ENCODE peak calls at places on chromosomes 16 and 17, in seven cellular contexts. K is Peyer's patch, N is esophagus squamous epithelium, I is heart left ventricle, E is body of pancreas, M is ovary, Y is breast epithelium. D is an unnamed sample.

GRCh38 chr17:74892974-74893911 is at the start of gene FADS6:
- DNase-seq in K (peak; percentile 76), N (no peak), I (no peak), E (peak; percentile 19), M (no peak), Y (no peak), D (peak; percentile 51)

GRCh38 chr16:76311260-76311659 is 34.1 kb downstream of the CNTNAP4 start:
- DNase-seq in K (no peak), N (no peak), I (no peak), E (no peak), M (no peak), Y (no peak), D (no peak)

GRCh38 chr17:77995146-77995852 is 36.8 kb downstream of the TNRC6C start:
- DNase-seq in K (no peak), N (no peak), I (peak; percentile 56), E (no peak), M (no peak), Y (no peak), D (peak; percentile 79)

GRCh38 chr16:24488045-24488444 is 51.3 kb upstream of the RBBP6 start:
- DNase-seq in K (no peak), N (no peak), I (no peak), E (no peak), M (no peak), Y (no peak), D (no peak)

GRCh38 chr17:74812109-74812864 is 36.1 kb upstream of the NAT9 start:
- DNase-seq in K (no peak), N (no peak), I (peak; percentile 40), E (no peak), M (peak; percentile 58), Y (no peak), D (no peak)

GRCh38 chr17:29726721-29727252 is 104.1 kb upstream of the CORO6 start:
- DNase-seq in K (no peak), N (no peak), I (no peak), E (no peak), M (no peak), Y (no peak), D (no peak)

GRCh38 chr17:61464121-61464905 is 12.1 kb downstream of the TBX4 start:
- DNase-seq in K (peak; percentile 37), N (no peak), I (no peak), E (no peak), M (no peak), Y (no peak), D (peak; percentile 43)

GRCh38 chr17:59914274-59914854 is 21.4 kb downstream of the RPS6KB1 start:
- DNase-seq in K (no peak), N (no peak), I (no peak), E (no peak), M (no peak), Y (no peak), D (no peak)

GRCh38 chr16:11439216-11439615 is 94.0 kb downstream of the RMI2 start:
- DNase-seq in K (no peak), N (no peak), I (no peak), E (no peak), M (no peak), Y (no peak), D (no peak)

GRCh38 chr17:78304549-78305037 is 55.3 kb downstream of the SOCS3 start:
- DNase-seq in K (no peak), N (no peak), I (peak; percentile 61), E (no peak), M (no peak), Y (no peak), D (peak; percentile 60)

GRCh38 chr17:69477900-69478266 is 63.4 kb downstream of the MAP2K6 start:
- DNase-seq in K (no peak), N (no peak), I (no peak), E (peak; percentile 24), M (no peak), Y (no peak), D (no peak)

GRCh38 chr17:6699997-6700947 is 12.9 kb downstream of the SLC13A5 start:
- DNase-seq in K (no peak), N (no peak), I (no peak), E (no peak), M (no peak), Y (no peak), D (no peak)

DNA sequence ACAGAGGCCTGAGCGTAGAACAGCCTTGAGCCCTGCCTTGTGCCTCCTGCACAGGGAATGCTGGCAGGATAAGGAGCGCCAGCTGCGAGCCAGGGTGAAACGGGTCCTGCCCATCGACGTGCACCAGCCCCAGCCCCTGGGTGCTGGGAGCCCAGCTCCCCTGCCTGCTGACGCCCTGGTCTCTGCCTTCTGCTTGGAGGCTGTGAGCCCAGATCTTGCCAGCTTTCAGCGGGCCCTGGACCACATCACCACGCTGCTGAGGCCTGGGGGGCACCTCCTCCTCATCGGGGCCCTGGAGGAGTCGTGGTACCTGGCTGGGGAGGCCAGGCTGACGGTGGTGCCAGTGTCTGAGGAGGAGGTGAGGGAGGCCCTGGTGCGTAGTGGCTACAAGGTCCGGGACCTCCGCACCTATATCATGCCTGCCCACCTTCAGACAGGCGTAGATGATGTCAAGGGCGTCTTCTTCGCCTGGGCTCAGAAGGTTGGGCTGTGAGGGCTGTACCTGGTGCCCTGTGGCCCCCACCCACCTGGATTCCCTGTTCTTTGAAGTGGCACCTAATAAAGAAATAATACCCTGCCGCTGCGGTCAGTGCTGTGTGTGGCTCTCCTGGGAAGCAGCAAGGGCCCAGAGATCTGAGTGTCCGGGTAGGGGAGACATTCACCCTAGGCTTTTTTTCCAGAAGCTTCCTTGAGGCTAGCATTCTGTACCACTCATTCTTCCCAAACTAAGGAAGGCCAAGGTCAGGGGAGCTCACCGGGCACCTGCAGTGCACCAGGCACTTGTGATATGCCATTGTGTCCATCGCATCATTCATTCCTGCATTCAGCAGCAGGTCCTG is 1.9 kb downstream of the PNMT start:
- DNase-seq in K (no peak), N (no peak), I (no peak), E (no peak), M (no peak), Y (no peak), D (no peak)
- H3K4me1 ChIP-seq in K (peaks cover 13% of the 10 kb centered on the region), N (peaks cover 32% of the 10 kb centered on the region), I (peaks cover 10% of the 10 kb centered on the region), E (peaks cover 41% of the 10 kb centered on the region), M (peaks cover 4% of the 10 kb centered on the region), Y (peaks cover 16% of the 10 kb centered on the region), D (peaks cover 19% of the 10 kb centered on the region)

GRCh38 chr16:83717308-83717707 is 90.5 kb upstream of the HSBP1 start:
- DNase-seq in K (no peak), N (no peak), I (no peak), E (no peak), M (no peak), Y (no peak), D (no peak)
- TF ChIP-seq POLR2A in K (no peak), N (no peak), I (no peak), E (no peak), M (no peak), Y (no peak), D (no peak)

GRCh38 chr16:17526956-17527355 is 56.2 kb upstream of the XYLT1 start:
- DNase-seq in K (no peak), N (no peak), I (no peak), E (no peak), M (no peak), Y (no peak), D (no peak)
- TF ChIP-seq CTCF in K (no peak), N (no peak), I (no peak), E (no peak), M (no peak), Y (no peak), D (no peak)

DNA sequence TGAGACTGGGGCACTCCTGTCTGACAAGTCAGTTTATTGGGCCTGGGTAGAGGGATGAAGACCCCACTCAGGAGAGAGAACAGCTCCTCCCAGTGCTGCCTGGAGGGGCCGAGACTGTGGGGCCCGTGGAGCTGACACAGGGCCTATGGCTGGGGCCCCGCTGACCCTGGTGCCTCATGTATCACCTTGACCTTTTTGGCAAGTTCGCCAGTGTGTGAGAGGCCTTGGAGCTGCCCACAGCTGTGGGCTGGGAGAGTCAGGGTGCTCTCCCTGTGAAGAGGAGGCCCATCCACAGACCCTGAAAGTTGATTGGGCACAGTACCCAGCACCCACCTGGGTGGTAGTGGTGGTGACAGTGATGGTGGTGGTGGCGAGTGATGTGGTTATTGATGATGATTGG is 28.9 kb downstream of the BAHCC1 start:
- DNase-seq in K (no peak), N (no peak), I (no peak), E (no peak), M (no peak), Y (no peak), D (no peak)
- H3K4me1 ChIP-seq in K (peaks cover 6% of the 10 kb centered on the region), N (peaks cover 75% of the 10 kb centered on the region), I (peaks cover 72% of the 10 kb centered on the region), E (peaks cover 78% of the 10 kb centered on the region), M (peaks cover 49% of the 10 kb centered on the region), Y (peaks cover 44% of the 10 kb centered on the region), D (peaks cover 19% of the 10 kb centered on the region)

GRCh38 chr17:49677933-49678847 is at the start of gene SPOP:
- DNase-seq in K (peak; percentile 100), N (peak; percentile 99), I (peak; percentile 100), E (peak; percentile 99), M (peak; percentile 99), Y (peak; percentile 99), D (peak; percentile 99)
- TF ChIP-seq POLR2A in K (peak; percentile 17), N (peak; percentile 41), I (no peak), E (peak; percentile 12), M (peak; percentile 68), Y (peak; percentile 35), D (peak; percentile 32)

DNA sequence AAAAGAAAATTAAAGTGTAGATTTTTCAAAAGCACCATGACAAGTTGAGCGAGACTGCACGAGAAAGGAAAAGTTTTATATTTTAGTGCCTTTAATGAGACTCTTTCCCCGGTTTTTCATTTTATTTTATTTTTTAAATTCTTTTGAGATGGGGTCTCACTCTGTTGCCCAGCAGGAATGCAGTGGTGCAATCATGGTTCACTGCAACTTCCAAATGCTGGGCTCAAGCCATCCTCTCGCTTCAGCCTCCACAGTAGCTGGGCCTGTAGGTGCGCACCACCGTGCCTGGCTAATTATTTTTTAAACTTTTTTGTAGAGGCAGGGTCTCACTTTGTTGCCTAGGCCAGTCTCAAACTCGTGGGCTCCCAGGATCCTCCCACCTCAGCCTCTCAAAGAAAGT is 5.7 kb upstream of the ATP2A3 start:
- DNase-seq in K (no peak), N (no peak), I (no peak), E (no peak), M (no peak), Y (no peak), D (no peak)
- TF ChIP-seq CTCF in K (no peak), N (no peak), I (no peak), E (no peak), M (no peak), Y (no peak), D (no peak)

DNA sequence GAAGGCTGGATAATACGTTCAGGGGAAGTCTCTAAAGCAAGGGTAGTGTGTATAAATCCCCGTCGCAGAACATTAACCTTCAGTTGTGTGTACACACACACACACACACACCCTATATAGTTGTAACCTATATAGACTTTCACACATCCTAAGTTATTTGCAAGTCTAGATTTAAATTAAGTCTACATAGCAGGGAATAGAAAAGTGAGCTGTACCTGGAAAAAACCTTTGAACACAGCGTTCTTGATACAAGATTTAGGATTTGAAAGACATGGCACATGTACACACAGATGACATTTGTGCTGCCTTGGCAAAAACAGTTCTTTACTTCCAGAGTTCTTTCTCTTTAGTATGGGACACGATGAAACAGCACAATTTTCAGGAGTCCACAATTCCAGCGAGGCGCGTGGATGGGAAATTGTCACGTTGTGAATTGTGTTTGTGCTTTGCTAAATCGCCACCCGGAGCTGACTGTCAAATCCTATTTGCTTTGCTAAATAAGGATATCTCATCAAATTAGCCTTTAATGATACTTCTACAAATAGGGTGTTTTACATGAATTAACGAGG is 233.9 kb downstream of the MRTFB start:
- DNase-seq in K (no peak), N (no peak), I (no peak), E (peak; percentile 25), M (no peak), Y (no peak), D (no peak)
- H3K4me1 ChIP-seq in K (peaks cover 8% of the 10 kb centered on the region), N (peaks cover 49% of the 10 kb centered on the region), I (peaks cover 21% of the 10 kb centered on the region), E (peaks cover 56% of the 10 kb centered on the region), M (peaks cover 13% of the 10 kb centered on the region), Y (no peaks in the 10 kb centered on the region), D (no peaks in the 10 kb centered on the region)

GRCh38 chr17:31100840-31101239 is 6.1 kb downstream of the NF1 start:
- DNase-seq in K (no peak), N (no peak), I (no peak), E (no peak), M (no peak), Y (no peak), D (no peak)
- TF ChIP-seq POLR2A in K (no peak), N (no peak), I (no peak), E (no peak), M (no peak), Y (no peak), D (no peak)